ENCODE peak calls at places on chromosomes 1 and 21, in ten cellular contexts. J is GM12878, R is breast epithelium, W is sigmoid colon, U is GM23338, S is prostate gland, X is stomach, V is SK-N-SH, Q is HepG2, O is transverse colon. L is an unnamed sample.

GRCh38 chr1:241842565-241842964 is 5.4 kb upstream of the EXO1 start:
- DNase-seq in W (no peak), X (no peak), S (no peak), R (no peak), O (no peak), U (no peak), Q (no peak), J (no peak), V (no peak), L (no peak)

GRCh38 chr1:231329483-231329882 is 8.2 kb downstream of the EXOC8 start:
- DNase-seq in R (no peak), Q (no peak), U (no peak), S (no peak), X (no peak), V (no peak), J (no peak), O (no peak), W (no peak), L (no peak)

GRCh38 chr1:113674591-113674990 is 84.7 kb downstream of the PHTF1 start:
- DNase-seq in R (no peak), U (no peak), V (no peak), X (no peak), J (no peak), Q (peak), S (no peak), O (no peak), W (no peak), L (no peak)

GRCh38 chr1:234602334-234603220 is 7.4 kb downstream of the IRF2BP2 start:
- DNase-seq in X (peak), J (no peak), R (peak), W (peak), Q (peak), U (no peak), S (peak), O (peak), V (no peak), L (no peak)

GRCh38 chr1:30472009-30472408 is 251.4 kb downstream of the MATN1 start:
- DNase-seq in W (peak), R (no peak), Q (no peak), V (no peak), U (no peak), O (no peak), S (no peak), X (no peak), J (no peak), L (peak)

GRCh38 chr1:76746195-76746594 is 121.1 kb upstream of the ST6GALNAC5 start:
- DNase-seq in W (no peak), V (no peak), S (no peak), Q (no peak), X (no peak), R (no peak), O (no peak), J (no peak), U (no peak), L (no peak)

GRCh38 chr1:114473796-114474195 is 37.2 kb downstream of the TRIM33 start:
- DNase-seq in W (no peak), V (no peak), X (no peak), O (no peak), Q (no peak), U (no peak), J (no peak), S (no peak), R (no peak), L (no peak)

GRCh38 chr1:19643602-19644419 is at the start of gene NBL1:
- DNase-seq in S (peak), V (peak), W (peak), Q (no peak), O (peak), J (no peak), R (no peak), X (peak), U (peak), L (no peak)

GRCh38 chr1:46275030-46275337 is 27.4 kb downstream of the RAD54L start:
- DNase-seq in X (no peak), U (no peak), W (no peak), S (no peak), R (no peak), J (no peak), Q (no peak), O (no peak), V (no peak), L (no peak)

GRCh38 chr1:245888809-245889208 is 618.3 kb downstream of the SMYD3 start:
- DNase-seq in J (peak), O (no peak), W (no peak), Q (peak), R (no peak), V (no peak), S (no peak), X (no peak), U (peak), L (no peak)

GRCh38 chr21:46060596-46061061 is 37.3 kb upstream of the COL6A2 start:
- DNase-seq in Q (no peak), U (no peak), S (no peak), O (peak), R (peak), V (no peak), J (no peak), W (peak), X (peak), L (peak)

DNA sequence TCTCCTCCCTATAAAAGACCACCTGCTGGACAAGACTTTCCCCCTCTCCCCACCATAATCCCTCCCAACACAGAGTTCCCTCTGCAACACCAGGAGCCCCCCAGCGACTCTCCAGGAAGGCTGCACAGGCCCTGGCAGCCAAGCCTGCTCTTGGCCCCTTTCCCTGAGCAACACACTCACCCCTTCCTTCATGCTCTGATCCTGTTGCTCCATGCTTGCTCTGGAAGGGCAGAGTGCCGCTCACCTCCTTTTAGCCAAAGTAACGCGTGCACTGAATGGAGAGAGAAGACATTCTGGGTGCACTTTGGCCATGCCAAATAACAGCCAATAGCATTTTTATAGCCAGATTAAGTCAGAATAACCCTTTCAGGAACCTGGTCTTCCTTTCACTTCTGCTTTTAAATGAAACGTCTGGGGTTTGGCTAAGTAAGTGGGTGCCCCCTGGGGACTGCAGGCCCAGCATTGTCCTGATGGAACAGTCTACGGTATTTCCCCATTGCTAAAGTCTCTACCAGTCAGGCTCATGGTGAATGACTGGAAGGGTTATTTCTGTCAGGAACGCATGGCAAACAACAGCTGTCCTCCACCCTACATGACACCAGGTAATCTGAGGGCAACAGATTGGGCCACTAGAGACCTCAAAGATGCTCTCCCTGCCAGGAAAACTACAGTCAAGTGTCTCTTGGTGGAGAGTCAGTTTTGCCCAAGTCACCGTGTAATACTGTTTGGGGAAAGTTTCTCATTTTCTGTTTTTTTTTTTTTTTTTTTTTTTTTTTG is at the start of gene SLC2A5:
- DNase-seq in X (no peak), U (no peak), W (peak), J (peak), R (no peak), V (no peak), O (peak), S (peak), Q (no peak), L (no peak)
- H3K4me3 ChIP-seq in X (no peak), U (no peak), W (peak), J (peak), R (peak), V (no peak), O (peak), S (no peak), Q (peak), L (peak)

GRCh38 chr1:247112479-247112781 is 8.3 kb upstream of the ZNF669 start:
- DNase-seq in V (no peak), O (no peak), W (no peak), J (no peak), S (no peak), U (no peak), R (no peak), X (no peak), Q (no peak), L (no peak)

GRCh38 chr1:247111259-247111635 is 7.1 kb upstream of the ZNF669 start:
- DNase-seq in W (no peak), V (peak), R (no peak), S (no peak), J (no peak), U (peak), O (no peak), X (no peak), Q (no peak), L (no peak)

GRCh38 chr1:247111636-247112478 is 7.7 kb upstream of the ZNF669 start:
- DNase-seq in V (peak), W (peak), O (peak), S (peak), U (peak), J (no peak), Q (peak), R (no peak), X (peak), L (no peak)

GRCh38 chr1:247113094-247113497 is 8.9 kb upstream of the ZNF669 start:
- DNase-seq in X (peak), O (no peak), W (no peak), R (no peak), V (peak), J (no peak), Q (peak), S (no peak), U (no peak), L (no peak)

DNA sequence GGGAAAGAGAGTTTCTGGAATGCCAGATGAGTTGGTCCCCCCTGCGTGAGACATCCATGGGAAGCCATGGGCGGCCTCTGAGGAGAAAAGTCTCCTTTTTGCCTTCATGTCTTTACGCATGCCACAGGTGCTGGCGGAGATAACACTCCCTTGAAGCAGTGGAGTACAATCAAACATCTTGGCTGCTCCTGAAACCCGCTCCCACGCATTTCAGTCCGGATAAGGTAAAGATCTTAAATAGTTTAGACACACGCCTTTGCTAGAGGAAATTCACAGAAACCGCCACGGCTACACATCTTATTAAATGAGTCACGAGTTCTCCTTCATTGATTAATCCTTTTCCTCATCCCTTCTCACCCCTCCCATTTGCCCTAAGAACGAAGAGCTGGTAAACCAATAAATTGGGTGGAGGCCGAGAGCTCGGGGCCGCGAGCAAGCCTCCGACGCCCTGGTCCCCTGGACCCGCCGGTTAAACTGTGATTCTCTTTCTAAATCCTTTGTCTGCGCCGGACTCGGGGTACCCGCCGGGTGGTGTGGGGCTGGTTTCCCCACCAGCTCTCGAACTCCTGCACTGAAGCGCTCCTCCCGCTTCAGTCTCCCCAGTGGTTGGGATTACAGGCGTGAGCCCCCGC is 6.6 kb upstream of the ZNF669 start:
- DNase-seq in Q (no peak), O (no peak), R (no peak), S (no peak), V (no peak), X (no peak), U (peak), J (no peak), W (no peak), L (no peak)
- TF ChIP-seq POLR2AphosphoS5 in Q (no peak), O (no peak), R (no peak), S (no peak), V (no peak), X (no peak), U (no peak), J (no peak), W (no peak), L (no peak)

GRCh38 chr1:13893456-13893855 is 193.5 kb downstream of the PRDM2 start:
- DNase-seq in R (no peak), J (no peak), U (peak), X (no peak), V (no peak), Q (no peak), O (peak), W (no peak), S (no peak), L (no peak)

GRCh38 chr1:13890766-13891165 is 190.8 kb downstream of the PRDM2 start:
- DNase-seq in U (no peak), R (no peak), W (no peak), O (no peak), J (no peak), S (no peak), Q (no peak), V (no peak), X (no peak), L (no peak)

GRCh38 chr1:13892671-13893325 is 192.8 kb downstream of the PRDM2 start:
- DNase-seq in J (no peak), U (peak), O (peak), X (no peak), V (peak), S (no peak), Q (no peak), W (no peak), R (no peak), L (no peak)

GRCh38 chr1:13889495-13889894 is 189.5 kb downstream of the PRDM2 start:
- DNase-seq in O (no peak), Q (no peak), S (no peak), W (no peak), X (no peak), U (no peak), J (no peak), R (no peak), V (no peak), L (no peak)

GRCh38 chr1:13892141-13892670 is 192.2 kb downstream of the PRDM2 start:
- DNase-seq in W (no peak), U (peak), S (no peak), O (no peak), R (no peak), Q (no peak), X (no peak), V (no peak), J (no peak), L (no peak)
- H3K4me3 ChIP-seq in W (peak), U (peak), S (peak), O (peak), R (peak), Q (no peak), X (peak), V (no peak), J (no peak), L (peak)

GRCh38 chr21:36141513-36141925 is 6.6 kb downstream of the CBR3 start:
- DNase-seq in J (peak), O (peak), S (peak), R (peak), U (peak), Q (peak), V (peak), X (peak), W (peak), L (peak)

GRCh38 chr21:36132691-36133090 is 2.2 kb upstream of the CBR3 start:
- DNase-seq in X (no peak), O (peak), S (no peak), J (no peak), R (no peak), U (no peak), Q (no peak), V (no peak), W (peak), L (no peak)

GRCh38 chr21:36134820-36135390 is at the start of gene CBR3:
- DNase-seq in W (peak), U (peak), R (peak), X (peak), S (peak), J (no peak), O (peak), Q (no peak), V (peak), L (peak)

GRCh38 chr21:36135391-36136094 is 664 bp downstream of the CBR3 start:
- DNase-seq in O (peak), X (peak), Q (no peak), S (peak), J (no peak), W (peak), U (peak), V (peak), R (peak), L (peak)
- TF ChIP-seq POLR2AphosphoS5 in O (peak), X (no peak), Q (no peak), S (peak), J (no peak), W (peak), U (no peak), V (peak), R (peak), L (no peak)

GRCh38 chr1:41479808-41480160 is 4.7 kb downstream of the EDN2 start:
- DNase-seq in Q (no peak), W (no peak), S (no peak), R (no peak), X (no peak), O (no peak), V (no peak), U (no peak), J (no peak), L (no peak)
- H3K4me3 ChIP-seq in Q (no peak), W (no peak), S (no peak), R (no peak), X (no peak), O (no peak), V (no peak), U (no peak), J (no peak), L (no peak)

GRCh38 chr1:71156633-71157032 is 75.8 kb upstream of the ZRANB2 start:
- DNase-seq in R (no peak), J (no peak), U (no peak), V (no peak), W (no peak), Q (no peak), X (no peak), O (no peak), S (no peak), L (no peak)
- TF ChIP-seq POLR2AphosphoS5 in R (no peak), J (no peak), U (no peak), V (no peak), W (no peak), Q (no peak), X (no peak), O (no peak), S (no peak), L (no peak)

DNA sequence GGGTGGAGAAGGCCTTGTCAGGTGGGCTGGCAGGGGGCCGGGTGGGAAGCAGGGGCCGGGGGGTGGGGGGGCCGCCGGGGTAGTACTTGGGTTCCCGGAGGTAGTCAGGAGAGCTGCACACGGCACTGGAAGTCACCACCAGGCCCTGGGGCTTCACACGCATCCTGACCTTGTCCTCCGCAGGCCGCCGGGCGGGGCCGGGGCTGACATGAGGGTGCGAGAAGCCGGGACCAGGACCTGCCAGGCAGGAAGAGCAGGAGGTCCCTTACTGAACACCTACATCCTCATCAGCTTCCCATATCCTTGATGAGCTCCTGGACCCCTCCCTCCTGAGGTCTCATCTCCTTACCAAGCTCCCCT is 52.0 kb downstream of the AHDC1 start:
- DNase-seq in X (no peak), S (no peak), V (no peak), Q (no peak), R (no peak), U (no peak), W (no peak), O (no peak), J (no peak), L (no peak)
- H3K4me3 ChIP-seq in X (no peak), S (no peak), V (no peak), Q (no peak), R (no peak), U (no peak), W (no peak), O (no peak), J (no peak), L (no peak)

GRCh38 chr1:151832318-151832984 is 849 bp upstream of the RORC start:
- DNase-seq in S (peak), Q (peak), R (peak), O (peak), X (peak), V (peak), J (no peak), U (no peak), W (peak), L (peak)
- TF ChIP-seq POLR2AphosphoS5 in S (peak), Q (no peak), R (peak), O (peak), X (peak), V (no peak), J (no peak), U (no peak), W (no peak), L (no peak)

GRCh38 chr1:151512801-151513625 is 1.8 kb downstream of the CGN start:
- DNase-seq in X (peak), O (peak), S (peak), R (peak), W (peak), Q (no peak), V (no peak), U (peak), J (no peak), L (no peak)
- H3K4me3 ChIP-seq in X (peak), O (peak), S (peak), R (peak), W (no peak), Q (peak), V (no peak), U (peak), J (no peak), L (peak)